ENCODE peak calls at places on chromosomes 13 and 19, in eight cellular contexts. H, F, R, X, P, L, G and W are unnamed samples.

GRCh38 chr19:10625003-10625761 is at the start of gene SLC44A2:
- DNase-seq in L (no peak), P (peak; percentile 19), R (peak; percentile 86), F (no peak), H (peak; percentile 90), X (no peak), G (peak; percentile 84), W (peak; percentile 35)

GRCh38 chr19:8526345-8527062 is 12.5 kb upstream of the ZNF414 start:
- DNase-seq in H (peak; percentile 90), F (no peak), P (peak; percentile 21), R (peak; percentile 98), G (peak; percentile 94), L (no peak), X (peak; percentile 90), W (peak; percentile 73)

GRCh38 chr19:12670159-12670928 is 3.7 kb downstream of the WDR83 start:
- DNase-seq in R (no peak), F (no peak), H (no peak), X (no peak), G (no peak), P (no peak), L (no peak), W (no peak)

GRCh38 chr13:65414187-65414586 is 1815.9 kb downstream of the PCDH9 start:
- DNase-seq in L (no peak), G (no peak), F (no peak), H (no peak), P (no peak), X (no peak), R (no peak), W (no peak)

GRCh38 chr13:26219726-26220125 is 2.4 kb downstream of the RNF6 start:
- DNase-seq in H (no peak), L (no peak), G (no peak), R (peak; percentile 70), F (no peak), P (no peak), X (no peak), W (no peak)

GRCh38 chr19:1038995-1039645 is 787 bp upstream of the ABCA7 start:
- DNase-seq in G (peak; percentile 29), L (no peak), X (no peak), H (no peak), R (peak; percentile 45), F (no peak), P (no peak), W (no peak)

GRCh38 chr13:27791901-27792392 is 336 bp upstream of the GSX1 start:
- DNase-seq in X (no peak), F (no peak), L (no peak), P (no peak), G (no peak), R (no peak), H (no peak), W (no peak)

GRCh38 chr13:29619995-29620394 is 24.5 kb upstream of the SLC7A1 start:
- DNase-seq in P (no peak), F (no peak), R (peak; percentile 59), G (no peak), X (no peak), L (no peak), H (no peak), W (no peak)

GRCh38 chr13:44649118-44649455 is 73.0 kb upstream of the TSC22D1 start:
- DNase-seq in R (no peak), X (no peak), P (no peak), G (no peak), F (no peak), L (no peak), H (no peak), W (no peak)

GRCh38 chr19:46975918-46976782 is 43.5 kb upstream of the NPAS1 start:
- DNase-seq in X (peak; percentile 95), P (peak; percentile 19), F (no peak), R (peak; percentile 98), H (peak; percentile 91), L (no peak), G (peak; percentile 97), W (peak; percentile 96)